ENCODE peak calls at places on chromosomes 13 and 19, in six cellular contexts. X is OCI-LY7, Y is H9, F is K562, N is astrocyte, I is osteoblast. W is an unnamed sample.

GRCh38 chr19:39166571-39167391 is 30.0 kb upstream of the NCCRP1 start:
- DNase-seq in X (no peak), Y (no peak), F (no peak), N (no peak), I (peak; percentile 82), W (peak; percentile 92)

GRCh38 chr13:22357132-22357531 is 686.3 kb downstream of the FGF9 start:
- DNase-seq in X (no peak), Y (no peak), F (no peak), N (no peak), I (no peak), W (no peak)

GRCh38 chr13:62014299-62014698 is 598.6 kb upstream of the PCDH20 start:
- DNase-seq in X (peak; percentile 32), Y (no peak), F (no peak), N (no peak), I (no peak), W (peak; percentile 12)

GRCh38 chr19:46812898-46813569 is 24.6 kb upstream of the SLC1A5 start:
- DNase-seq in X (no peak), Y (no peak), F (peak; percentile 47), N (no peak), I (peak; percentile 75), W (peak; percentile 67)

GRCh38 chr13:99316657-99317244 is 9.6 kb upstream of the GPR183 start:
- DNase-seq in X (no peak), Y (no peak), F (no peak), N (peak; percentile 65), I (no peak), W (no peak)

GRCh38 chr19:4829001-4829712 is 2.4 kb downstream of the TICAM1 start:
- DNase-seq in X (peak; percentile 81), Y (no peak), F (peak; percentile 6), N (no peak), I (peak; percentile 42), W (no peak)

GRCh38 chr13:102814025-102814607 is 15.2 kb downstream of the BIVM start:
- DNase-seq in X (no peak), Y (no peak), F (no peak), N (no peak), I (no peak), W (no peak)

GRCh38 chr13:113927661-113928581 is 46.0 kb downstream of the C13orf46 start:
- DNase-seq in X (no peak), Y (peak; percentile 22), F (no peak), N (peak; percentile 87), I (peak; percentile 98), W (no peak)

GRCh38 chr13:42048625-42049453 is at the start of gene DGKH:
- DNase-seq in X (peak; percentile 48), Y (peak; percentile 76), F (peak; percentile 87), N (peak; percentile 65), I (peak; percentile 98), W (peak; percentile 95)

GRCh38 chr19:15129856-15130580 is 22.8 kb downstream of the SYDE1 start:
- DNase-seq in X (no peak), Y (no peak), F (no peak), N (no peak), I (no peak), W (no peak)

GRCh38 chr13:89925107-89925506 is 1422.4 kb upstream of the MIR17HG start:
- DNase-seq in X (no peak), Y (no peak), F (peak; percentile 41), N (peak; percentile 14), I (no peak), W (peak; percentile 37)

GRCh38 chr13:26787961-26788360 is 27.4 kb upstream of the GPR12 start:
- DNase-seq in X (no peak), Y (no peak), F (no peak), N (no peak), I (no peak), W (no peak)

GRCh38 chr13:26784704-26785639 is 24.4 kb upstream of the GPR12 start:
- DNase-seq in X (peak; percentile 95), Y (peak; percentile 62), F (no peak), N (no peak), I (no peak), W (no peak)

GRCh38 chr13:26785845-26786630 is 25.5 kb upstream of the GPR12 start:
- DNase-seq in X (peak; percentile 90), Y (peak; percentile 80), F (no peak), N (no peak), I (no peak), W (no peak)

GRCh38 chr13:26786651-26787295 is 26.2 kb upstream of the GPR12 start:
- DNase-seq in X (peak; percentile 31), Y (no peak), F (no peak), N (no peak), I (no peak), W (no peak)
- H2AFZ ChIP-seq in X (peak overlapping the region; percentile 90), Y (no peak overlapping the region), F (no peak overlapping the region), N (no peak overlapping the region), I (no peak overlapping the region), W (no peak overlapping the region)

DNA sequence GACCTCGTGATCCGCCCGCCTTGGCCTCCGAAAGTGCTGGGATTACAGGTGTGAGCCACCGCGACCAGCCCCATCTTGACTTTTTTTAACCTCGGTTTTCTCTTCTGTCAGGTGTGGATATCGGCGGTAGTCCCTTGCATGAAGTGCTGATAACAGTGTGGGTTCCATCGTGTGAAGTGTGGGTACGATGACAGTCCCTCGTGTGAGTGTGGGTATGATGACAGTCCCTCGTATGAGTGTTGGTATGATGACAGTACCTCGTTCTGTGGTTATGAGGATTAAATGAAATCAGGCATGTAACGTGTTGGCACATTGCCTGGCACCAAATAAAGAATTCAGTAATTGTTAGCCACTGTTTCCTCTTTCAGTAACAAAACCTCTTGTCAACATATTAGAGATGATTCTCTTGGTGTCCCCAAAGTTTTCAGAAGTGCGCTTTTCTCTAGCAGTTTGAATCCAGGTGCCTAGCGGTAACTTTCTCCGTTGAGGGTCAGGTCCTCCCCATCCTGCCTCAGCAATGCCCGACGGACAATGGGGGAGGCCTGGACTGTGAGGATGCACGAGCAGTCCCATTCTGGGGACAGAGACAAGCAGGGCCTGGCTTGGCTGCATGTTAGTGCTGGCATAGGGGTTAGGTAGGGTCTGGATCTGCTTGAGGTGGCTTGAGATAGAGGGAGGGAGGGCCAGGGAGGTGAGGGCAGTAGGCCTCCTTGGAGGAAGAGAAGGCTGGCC is 15.3 kb downstream of the GATAD2A start:
- DNase-seq in X (no peak), Y (no peak), F (no peak), N (peak; percentile 29), I (no peak), W (no peak)
- H3K4me2 ChIP-seq in X (no peak overlapping the region), Y (no peak overlapping the region), F (no peak overlapping the region), N (no peak overlapping the region), I (no peak overlapping the region), W (no peak overlapping the region)

GRCh38 chr13:110230661-110231347 is 76.2 kb downstream of the COL4A1 start:
- DNase-seq in X (no peak), Y (no peak), F (no peak), N (no peak), I (no peak), W (no peak)
- H3K27ac ChIP-seq in X (no peak overlapping the region), Y (no peak overlapping the region), F (no peak overlapping the region), N (no peak overlapping the region), I (no peak overlapping the region), W (no peak overlapping the region)

GRCh38 chr19:51251453-51251790 is 542 bp downstream of the SIGLECL1 start:
- DNase-seq in X (no peak), Y (no peak), F (no peak), N (no peak), I (no peak), W (no peak)

GRCh38 chr19:51246153-51246552 is 4.7 kb upstream of the SIGLECL1 start:
- DNase-seq in X (no peak), Y (no peak), F (no peak), N (no peak), I (no peak), W (no peak)

GRCh38 chr19:51247972-51248371 is 2.9 kb upstream of the SIGLECL1 start:
- DNase-seq in X (no peak), Y (no peak), F (no peak), N (no peak), I (no peak), W (no peak)

GRCh38 chr19:51253088-51253806 is 2.4 kb downstream of the SIGLECL1 start:
- DNase-seq in X (no peak), Y (no peak), F (no peak), N (no peak), I (no peak), W (no peak)

GRCh38 chr19:51250786-51251452 is at the start of gene SIGLECL1:
- DNase-seq in X (no peak), Y (peak; percentile 39), F (no peak), N (no peak), I (no peak), W (no peak)
- H2AFZ ChIP-seq in X (no peak within 1 kb of the TSS), Y (no peak within 1 kb of the TSS), F (no peak within 1 kb of the TSS), N (no peak within 1 kb of the TSS), I (no peak within 1 kb of the TSS), W (no peak within 1 kb of the TSS)

GRCh38 chr19:10936661-10937084 is 8.1 kb downstream of the TIMM29 start:
- DNase-seq in X (peak; percentile 88), Y (peak; percentile 78), F (peak; percentile 60), N (peak; percentile 66), I (peak; percentile 79), W (peak; percentile 83)
- H3K4me2 ChIP-seq in X (no peak overlapping the region), Y (no peak overlapping the region), F (peak overlapping the region; percentile 36), N (peak overlapping the region; percentile 70), I (peak overlapping the region; percentile 79), W (peak overlapping the region; percentile 66)

GRCh38 chr13:106986033-106986484 is 418.1 kb upstream of the ARGLU1 start:
- DNase-seq in X (no peak), Y (peak; percentile 74), F (no peak), N (peak; percentile 20), I (no peak), W (no peak)

GRCh38 chr13:106986687-106987434 is 418.9 kb upstream of the ARGLU1 start:
- DNase-seq in X (no peak), Y (no peak), F (no peak), N (no peak), I (no peak), W (no peak)

DNA sequence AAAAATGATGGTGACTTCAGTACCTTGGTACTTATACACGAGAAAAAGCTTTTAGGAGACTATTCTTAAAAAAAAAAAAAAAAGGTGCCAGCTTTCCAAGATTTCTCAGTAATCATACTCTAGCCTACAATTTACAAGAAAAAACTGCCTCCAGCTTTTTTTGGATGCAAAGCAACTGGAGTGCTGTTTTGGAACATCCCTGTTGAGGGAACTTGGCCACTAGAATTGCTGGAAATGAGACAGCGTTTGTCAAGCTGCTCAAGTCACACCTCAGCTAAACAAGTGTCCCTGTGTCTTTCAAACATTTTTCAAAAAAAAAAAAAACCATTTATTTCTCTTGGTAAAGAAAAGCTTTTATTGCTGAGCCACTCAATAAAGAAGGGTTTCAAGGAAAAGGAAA is 413.1 kb upstream of the ARGLU1 start:
- DNase-seq in X (no peak), Y (no peak), F (no peak), N (no peak), I (no peak), W (no peak)
- H3K27ac ChIP-seq in X (no peak overlapping the region), Y (no peak overlapping the region), F (no peak overlapping the region), N (no peak overlapping the region), I (no peak overlapping the region), W (no peak overlapping the region)